ENCODE peak calls at places on chromosomes 6 and 20, in five cellular contexts. A is OCI-LY7; R is CD8-positive, alpha-beta T cell; K is astrocyte of the spinal cord; L is psoas muscle. T is an unnamed sample.

GRCh38 chr20:38209736-38210405 is 44.8 kb upstream of the TGM2 start:
- DNase-seq in A (no peak), K (no peak), L (no peak), R (no peak), T (no peak)

GRCh38 chr6:97697450-97697849 is 414.4 kb upstream of the MMS22L start:
- DNase-seq in A (no peak), R (no peak), K (peak), L (no peak), T (no peak)

GRCh38 chr20:49818810-49819209 is 6.2 kb downstream of the SLC9A8 start:
- DNase-seq in L (no peak), K (no peak), A (no peak), R (no peak), T (no peak)

GRCh38 chr6:51618563-51618962 is 468.9 kb downstream of the PKHD1 start:
- DNase-seq in K (no peak), L (no peak), R (no peak), A (peak), T (no peak)

GRCh38 chr20:53080969-53081871 is 109.1 kb downstream of the TSHZ2 start:
- DNase-seq in A (peak), L (no peak), R (no peak), K (peak), T (no peak)

GRCh38 chr20:49608752-49609670 is 41.1 kb upstream of the PTGIS start:
- DNase-seq in K (no peak), A (peak), L (peak), R (peak), T (peak)

GRCh38 chr6:166542580-166542912 is 43.9 kb downstream of the RAMACL start:
- DNase-seq in K (no peak), L (no peak), R (no peak), A (no peak), T (no peak)

GRCh38 chr6:12479885-12480284 is 189.7 kb downstream of the EDN1 start:
- DNase-seq in L (no peak), R (no peak), K (peak), A (no peak), T (no peak)

GRCh38 chr20:58547527-58548475 is 32.6 kb upstream of the APCDD1L start:
- DNase-seq in A (no peak), L (no peak), R (no peak), K (peak), T (no peak)

GRCh38 chr20:50304501-50304856 is 113.8 kb downstream of the CEBPB start:
- DNase-seq in K (peak), R (no peak), L (peak), A (no peak), T (no peak)

GRCh38 chr20:45138451-45139300 is 14.4 kb upstream of the WFDC12 start:
- DNase-seq in A (peak), L (peak), R (peak), K (no peak), T (peak)

GRCh38 chr20:52490715-52491430 is 299.3 kb upstream of the ZFP64 start:
- DNase-seq in L (no peak), A (no peak), K (peak), R (no peak), T (no peak)

GRCh38 chr6:14095444-14095843 is 22.1 kb upstream of the CD83 start:
- DNase-seq in L (no peak), A (peak), K (no peak), R (no peak), T (no peak)

GRCh38 chr6:151390276-151391020 is 911 bp downstream of the ZBTB2 start:
- DNase-seq in L (peak), A (peak), R (peak), K (peak), T (peak)
- TF ChIP-seq CTCF in L (no peak), A (no peak), R (no peak), K (no peak), T (no peak)

DNA sequence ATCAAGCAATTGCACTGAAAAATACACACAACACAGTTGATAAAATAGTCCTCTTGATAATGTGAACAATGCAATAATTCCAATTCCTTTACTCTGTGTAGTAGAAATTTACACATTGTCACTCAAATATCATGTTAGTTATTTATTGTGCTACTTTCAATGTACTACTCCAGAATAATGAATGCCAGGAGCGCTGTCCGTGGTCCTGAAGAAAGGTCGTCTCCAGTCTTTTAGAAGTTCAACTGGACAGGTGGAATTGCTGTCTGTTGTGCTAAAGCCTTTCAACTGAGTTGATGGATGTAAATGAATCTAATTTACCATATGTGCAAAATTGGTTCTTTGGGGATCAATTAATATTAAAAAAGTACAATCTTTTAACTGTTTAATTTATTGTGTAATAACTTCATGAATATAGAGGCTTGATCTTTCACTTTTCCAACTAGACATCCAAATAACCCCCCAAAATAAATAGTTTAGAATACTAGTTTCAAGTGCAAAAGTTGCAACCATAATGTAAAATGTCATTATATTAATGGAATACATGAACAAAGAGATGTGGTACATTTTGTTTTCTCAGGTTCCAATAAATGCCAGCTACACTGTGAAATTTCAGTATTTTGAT is 3.2 kb downstream of the GRIK2 start:
- DNase-seq in A (peak), R (no peak), K (peak), L (no peak), T (peak)
- TF ChIP-seq CTCF in A (no peak), R (no peak), K (no peak), L (no peak), T (no peak)

DNA sequence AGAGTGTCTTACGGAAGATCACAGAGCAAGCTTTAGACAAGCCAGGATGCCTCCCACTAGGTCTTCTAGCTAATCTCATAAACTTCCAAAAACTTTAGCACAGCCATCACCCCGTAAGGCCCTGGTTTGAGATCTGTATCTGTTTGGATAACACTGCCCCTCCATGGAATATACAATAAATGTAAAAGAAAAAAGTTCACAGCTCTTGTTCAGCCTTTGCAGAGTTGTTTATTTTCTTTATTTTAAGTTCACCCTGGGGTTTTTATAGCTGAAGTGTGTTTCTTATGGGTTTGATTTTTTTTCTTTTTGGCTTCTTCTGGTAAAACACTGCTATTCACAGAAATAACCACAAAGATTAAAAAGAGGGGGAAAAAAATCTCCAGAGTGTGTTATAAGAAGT is 125.6 kb downstream of the EYA2 start:
- DNase-seq in R (no peak), A (no peak), K (peak), L (no peak), T (no peak)
- TF ChIP-seq CTCF in R (no peak), A (peak), K (no peak), L (no peak), T (no peak)

GRCh38 chr6:99790679-99791078 is 184.0 kb downstream of the PRDM13 start:
- DNase-seq in L (no peak), R (no peak), K (no peak), A (peak), T (no peak)
- TF ChIP-seq CTCF in L (peak), R (no peak), K (peak), A (peak), T (peak)

GRCh38 chr20:15867899-15868298 is 705.3 kb downstream of the KIF16B start:
- DNase-seq in L (no peak), K (no peak), A (peak), R (no peak), T (no peak)
- TF ChIP-seq CTCF in L (no peak), K (no peak), A (peak), R (no peak), T (no peak)

GRCh38 chr6:28496099-28496779 is 19.4 kb downstream of the GPX6 start:
- DNase-seq in A (peak), K (no peak), L (no peak), R (no peak), T (no peak)
- TF ChIP-seq CTCF in A (peak), K (no peak), L (no peak), R (no peak), T (no peak)

DNA sequence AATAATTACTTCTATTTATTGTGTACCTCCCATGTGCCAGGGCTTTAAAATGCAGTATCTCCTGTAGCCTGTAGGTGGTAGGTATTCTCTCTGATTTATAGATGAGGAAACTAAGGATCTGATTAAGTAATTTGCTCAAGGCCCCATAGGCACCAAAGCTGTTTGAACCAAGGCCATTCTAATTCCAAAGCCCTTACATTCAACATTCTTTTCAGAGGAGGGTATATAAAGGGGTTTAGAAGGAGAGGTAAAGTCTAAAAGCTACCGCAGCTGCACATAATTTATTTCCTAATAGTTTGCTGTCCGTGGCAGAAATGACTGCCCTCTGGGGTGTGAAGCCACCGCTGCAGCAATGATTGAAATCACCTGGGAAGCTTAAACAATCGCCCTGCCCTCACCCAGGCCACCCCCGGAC is 95.0 kb upstream of the FAM8A1 start:
- DNase-seq in L (no peak), A (peak), R (no peak), K (peak), T (no peak)
- TF ChIP-seq CTCF in L (peak), A (peak), R (no peak), K (peak), T (no peak)

T was measured in GM13976.